ENCODE peak calls at places on chromosome 12, in seven cellular contexts. One of them, this sample, is unnamed.

GRCh38 chr12:57536597-57536942 is 10.4 kb downstream of the DCTN2 start:
- DNase-seq in mesenchymal stem cell: no peak
- DNase-seq in neuronal stem cell: no peak
- DNase-seq in IMR-90: no peak
- DNase-seq in H9: no peak
- DNase-seq in H1: no peak
- DNase-seq in trophoblast cell: no peak
- DNase-seq in this sample: no peak

GRCh38 chr12:120225852-120226640 is 25.1 kb upstream of the RPLP0 start:
- DNase-seq in trophoblast cell: no peak
- DNase-seq in H1: no peak
- DNase-seq in neuronal stem cell: no peak
- DNase-seq in IMR-90: no peak
- DNase-seq in H9: no peak
- DNase-seq in mesenchymal stem cell: no peak
- DNase-seq in this sample: no peak

GRCh38 chr12:46936042-46936441 is 110.2 kb upstream of the SLC38A4 start:
- DNase-seq in H9: no peak
- DNase-seq in neuronal stem cell: no peak
- DNase-seq in IMR-90: no peak
- DNase-seq in H1: no peak
- DNase-seq in mesenchymal stem cell: no peak
- DNase-seq in trophoblast cell: no peak
- DNase-seq in this sample: no peak

GRCh38 chr12:53974084-53975018 is at the start of gene HOTAIR:
- DNase-seq in IMR-90: no peak
- DNase-seq in H9: peak
- DNase-seq in mesenchymal stem cell: no peak
- DNase-seq in H1: no peak
- DNase-seq in neuronal stem cell: no peak
- DNase-seq in trophoblast cell: no peak
- DNase-seq in this sample: no peak

GRCh38 chr12:25801621-25802243 is 156.8 kb upstream of the RASSF8 start:
- DNase-seq in trophoblast cell: no peak
- DNase-seq in neuronal stem cell: no peak
- DNase-seq in H1: no peak
- DNase-seq in mesenchymal stem cell: no peak
- DNase-seq in H9: no peak
- DNase-seq in IMR-90: no peak
- DNase-seq in this sample: no peak

GRCh38 chr12:89316705-89317139 is 35.6 kb downstream of the DUSP6 start:
- DNase-seq in neuronal stem cell: peak
- DNase-seq in IMR-90: no peak
- DNase-seq in mesenchymal stem cell: no peak
- DNase-seq in H9: no peak
- DNase-seq in H1: no peak
- DNase-seq in trophoblast cell: no peak
- DNase-seq in this sample: peak

GRCh38 chr12:42766754-42767153 is 177.2 kb upstream of the PRICKLE1 start:
- DNase-seq in H1: no peak
- DNase-seq in trophoblast cell: no peak
- DNase-seq in H9: no peak
- DNase-seq in neuronal stem cell: no peak
- DNase-seq in mesenchymal stem cell: no peak
- DNase-seq in IMR-90: no peak
- DNase-seq in this sample: no peak

GRCh38 chr12:546265-546919 is 86.7 kb downstream of the B4GALNT3 start:
- DNase-seq in neuronal stem cell: no peak
- DNase-seq in trophoblast cell: peak
- DNase-seq in H1: no peak
- DNase-seq in H9: no peak
- DNase-seq in IMR-90: no peak
- DNase-seq in mesenchymal stem cell: no peak
- DNase-seq in this sample: peak

GRCh38 chr12:104680070-104680469 is 223.3 kb downstream of the CHST11 start:
- DNase-seq in mesenchymal stem cell: no peak
- DNase-seq in IMR-90: peak
- DNase-seq in H9: no peak
- DNase-seq in trophoblast cell: no peak
- DNase-seq in H1: no peak
- DNase-seq in neuronal stem cell: no peak
- DNase-seq in this sample: peak

GRCh38 chr12:41919025-41919424 is 225.6 kb downstream of the GXYLT1 start:
- DNase-seq in trophoblast cell: no peak
- DNase-seq in H1: no peak
- DNase-seq in IMR-90: no peak
- DNase-seq in neuronal stem cell: no peak
- DNase-seq in H9: no peak
- DNase-seq in mesenchymal stem cell: no peak
- DNase-seq in this sample: no peak

GRCh38 chr12:11500222-11500860 is 105.0 kb upstream of the PRB2 start:
- DNase-seq in H9: peak
- DNase-seq in mesenchymal stem cell: peak
- DNase-seq in neuronal stem cell: peak
- DNase-seq in IMR-90: peak
- DNase-seq in H1: peak
- DNase-seq in trophoblast cell: peak
- DNase-seq in this sample: peak

GRCh38 chr12:15629108-15629507 is 160.1 kb downstream of the EPS8 start:
- DNase-seq in mesenchymal stem cell: peak
- DNase-seq in H9: no peak
- DNase-seq in trophoblast cell: peak
- DNase-seq in H1: no peak
- DNase-seq in neuronal stem cell: peak
- DNase-seq in IMR-90: peak
- DNase-seq in this sample: peak

GRCh38 chr12:43973385-43973784 is 137.5 kb downstream of the TMEM117 start:
- DNase-seq in H1: no peak
- DNase-seq in trophoblast cell: peak
- DNase-seq in IMR-90: no peak
- DNase-seq in neuronal stem cell: no peak
- DNase-seq in mesenchymal stem cell: no peak
- DNase-seq in H9: no peak
- DNase-seq in this sample: peak

GRCh38 chr12:8687846-8688601 is 9.8 kb upstream of the RIMKLB start:
- DNase-seq in H1: no peak
- DNase-seq in neuronal stem cell: no peak
- DNase-seq in trophoblast cell: no peak
- DNase-seq in mesenchymal stem cell: peak
- DNase-seq in IMR-90: peak
- DNase-seq in H9: peak
- DNase-seq in this sample: peak

GRCh38 chr12:32755051-32755653 is 545 bp downstream of the YARS2 start:
- DNase-seq in H9: peak
- DNase-seq in H1: peak
- DNase-seq in trophoblast cell: peak
- DNase-seq in neuronal stem cell: peak
- DNase-seq in IMR-90: peak
- DNase-seq in mesenchymal stem cell: peak
- DNase-seq in this sample: peak

GRCh38 chr12:95548056-95548538 is 3.2 kb downstream of the USP44 start:
- DNase-seq in neuronal stem cell: peak
- DNase-seq in mesenchymal stem cell: peak
- DNase-seq in H9: peak
- DNase-seq in H1: no peak
- DNase-seq in IMR-90: no peak
- DNase-seq in trophoblast cell: peak
- DNase-seq in this sample: peak

GRCh38 chr12:80400591-80400991 is 43.4 kb upstream of the PTPRQ start:
- DNase-seq in mesenchymal stem cell: no peak
- DNase-seq in neuronal stem cell: no peak
- DNase-seq in H1: no peak
- DNase-seq in H9: peak
- DNase-seq in IMR-90: no peak
- DNase-seq in trophoblast cell: no peak
- DNase-seq in this sample: peak

GRCh38 chr12:109592195-109592904 is 18.8 kb downstream of the MVK start:
- DNase-seq in neuronal stem cell: no peak
- DNase-seq in trophoblast cell: no peak
- DNase-seq in IMR-90: no peak
- DNase-seq in mesenchymal stem cell: no peak
- DNase-seq in H9: no peak
- DNase-seq in H1: no peak
- DNase-seq in this sample: no peak

GRCh38 chr12:52659395-52659794 is 7.4 kb upstream of the KRT2 start:
- DNase-seq in mesenchymal stem cell: no peak
- DNase-seq in IMR-90: no peak
- DNase-seq in H1: no peak
- DNase-seq in H9: no peak
- DNase-seq in neuronal stem cell: no peak
- DNase-seq in trophoblast cell: no peak
- DNase-seq in this sample: peak
- H2AK5ac ChIP-seq in mesenchymal stem cell: no peak
- H2AK5ac ChIP-seq in IMR-90: no peak
- H2AK5ac ChIP-seq in H1: no peak
- H2AK5ac ChIP-seq in H9: no peak
- H2AK5ac ChIP-seq in neuronal stem cell: no peak
- H2AK5ac ChIP-seq in trophoblast cell: no peak
- H2AK5ac ChIP-seq in this sample: no peak

GRCh38 chr12:62446741-62447452 is 19.7 kb upstream of the MON2 start:
- DNase-seq in IMR-90: no peak
- DNase-seq in mesenchymal stem cell: no peak
- DNase-seq in trophoblast cell: no peak
- DNase-seq in H1: no peak
- DNase-seq in H9: no peak
- DNase-seq in neuronal stem cell: no peak
- DNase-seq in this sample: no peak
- H2AK5ac ChIP-seq in IMR-90: no peak
- H2AK5ac ChIP-seq in mesenchymal stem cell: no peak
- H2AK5ac ChIP-seq in trophoblast cell: no peak
- H2AK5ac ChIP-seq in H1: no peak
- H2AK5ac ChIP-seq in H9: no peak
- H2AK5ac ChIP-seq in neuronal stem cell: no peak
- H2AK5ac ChIP-seq in this sample: no peak

GRCh38 chr12:91377456-91377855 is 194.8 kb upstream of the DCN start:
- DNase-seq in trophoblast cell: peak
- DNase-seq in mesenchymal stem cell: peak
- DNase-seq in H9: no peak
- DNase-seq in H1: no peak
- DNase-seq in IMR-90: no peak
- DNase-seq in neuronal stem cell: no peak
- DNase-seq in this sample: no peak
- H2AK5ac ChIP-seq in trophoblast cell: no peak
- H2AK5ac ChIP-seq in mesenchymal stem cell: no peak
- H2AK5ac ChIP-seq in H9: no peak
- H2AK5ac ChIP-seq in H1: no peak
- H2AK5ac ChIP-seq in IMR-90: no peak
- H2AK5ac ChIP-seq in neuronal stem cell: no peak
- H2AK5ac ChIP-seq in this sample: no peak

DNA sequence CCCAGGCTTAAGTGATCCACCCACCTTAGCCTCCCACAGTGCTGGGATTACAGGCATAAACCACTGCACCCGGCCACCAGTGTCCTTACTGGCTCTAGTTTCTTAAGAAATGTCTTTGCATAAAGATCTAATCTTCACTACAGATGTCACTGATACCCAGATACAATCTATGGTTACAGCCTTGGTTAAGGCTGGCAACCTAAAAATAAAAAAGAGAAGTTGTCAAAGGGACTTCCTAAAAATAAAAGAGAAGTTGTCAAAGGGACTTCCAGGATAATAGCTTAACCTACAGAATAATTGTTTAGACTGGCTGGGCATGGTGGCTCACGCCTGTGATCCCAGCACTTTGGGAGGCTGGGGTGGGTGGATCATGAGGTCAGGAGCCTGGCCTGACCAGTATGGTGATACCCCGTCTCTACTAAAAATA is 27.6 kb downstream of the ETFBKMT start:
- DNase-seq in H9: no peak
- DNase-seq in mesenchymal stem cell: no peak
- DNase-seq in trophoblast cell: peak
- DNase-seq in neuronal stem cell: no peak
- DNase-seq in IMR-90: no peak
- DNase-seq in H1: no peak
- DNase-seq in this sample: no peak
- H2AK5ac ChIP-seq in H9: no peak
- H2AK5ac ChIP-seq in mesenchymal stem cell: no peak
- H2AK5ac ChIP-seq in trophoblast cell: no peak
- H2AK5ac ChIP-seq in neuronal stem cell: no peak
- H2AK5ac ChIP-seq in IMR-90: no peak
- H2AK5ac ChIP-seq in H1: no peak
- H2AK5ac ChIP-seq in this sample: no peak

This sample was measured in mesendoderm.